ENCODE peak calls at places on chromosomes 16 and 17, in seven cellular contexts. A, S, L, M, R, U and J are unnamed samples.

GRCh38 chr16:75011634-75012307 is 12.9 kb downstream of the ZNRF1 start:
- DNase-seq in M (peak), A (no peak), L (no peak), R (no peak), S (no peak), U (no peak), J (no peak)

GRCh38 chr17:67488161-67488560 is 111.1 kb downstream of the PITPNC1 start:
- DNase-seq in L (no peak), U (no peak), A (no peak), S (peak), R (no peak), M (no peak), J (no peak)

GRCh38 chr16:13093676-13094075 is 192.3 kb downstream of the SHISA9 start:
- DNase-seq in S (no peak), A (no peak), M (no peak), U (no peak), L (no peak), R (no peak), J (no peak)

GRCh38 chr17:913207-913606 is 66.4 kb downstream of the NXN start:
- DNase-seq in R (no peak), M (no peak), S (no peak), U (no peak), L (no peak), A (no peak), J (no peak)

GRCh38 chr17:83055911-83056582 is 23.4 kb upstream of the METRNL start:
- DNase-seq in L (no peak), R (no peak), M (peak), S (no peak), A (no peak), U (no peak), J (no peak)

GRCh38 chr16:8585942-8586341 is 4.4 kb downstream of the TMEM114 start:
- DNase-seq in U (no peak), L (no peak), R (no peak), M (no peak), A (no peak), S (no peak), J (no peak)

GRCh38 chr16:85228970-85229430 is 116.7 kb upstream of the CIBAR2 start:
- DNase-seq in R (no peak), S (no peak), U (no peak), A (no peak), M (no peak), L (no peak), J (no peak)

GRCh38 chr17:82320956-82321927 is 3.8 kb upstream of the CD7 start:
- DNase-seq in S (no peak), L (peak), U (no peak), R (peak), A (peak), M (no peak), J (no peak)

GRCh38 chr16:25264599-25264998 is 7.0 kb upstream of the ZKSCAN2 start:
- DNase-seq in A (peak), R (no peak), S (no peak), M (no peak), U (no peak), L (no peak), J (no peak)

GRCh38 chr16:80899804-80900592 is 95.6 kb upstream of the CDYL2 start:
- DNase-seq in R (no peak), S (peak), L (no peak), A (no peak), U (peak), M (peak), J (no peak)

GRCh38 chr16:15539197-15539596 is 103.8 kb downstream of the MARF1 start:
- DNase-seq in A (peak), R (no peak), L (no peak), S (no peak), U (no peak), M (no peak), J (peak)

GRCh38 chr17:6524520-6524919 is 31.8 kb downstream of the PITPNM3 start:
- DNase-seq in S (no peak), U (no peak), M (peak), L (no peak), R (no peak), A (no peak), J (no peak)

GRCh38 chr17:10099051-10099571 is 99.3 kb downstream of the GAS7 start:
- DNase-seq in L (no peak), R (no peak), U (no peak), M (no peak), A (no peak), S (no peak), J (no peak)

GRCh38 chr17:41711669-41712400 is at the start of gene GAST:
- DNase-seq in L (no peak), A (no peak), U (no peak), S (no peak), M (no peak), R (no peak), J (no peak)

GRCh38 chr17:2214047-2214717 is 89.4 kb downstream of the SMG6 start:
- DNase-seq in R (no peak), L (no peak), U (no peak), S (peak), M (no peak), A (peak), J (no peak)